ENCODE peak calls at places on chromosome 10, in nine cellular contexts. A, X, B, I, D, M, F, Z and H are unnamed samples.

GRCh38 chr10:77117501-77117900 is 520.1 kb downstream of the KCNMA1 start:
- DNase-seq in A (no peak), X (no peak), B (no peak), I (no peak), D (no peak), M (no peak), F (no peak), Z (no peak), H (no peak)

GRCh38 chr10:97708976-97709745 is 4.4 kb upstream of the MARVELD1 start:
- DNase-seq in A (peak; percentile 58), X (peak; percentile 91), B (peak; percentile 43), I (peak; percentile 57), D (no peak), M (peak; percentile 81), F (peak; percentile 82), Z (peak; percentile 96), H (peak; percentile 72)

GRCh38 chr10:19947203-19947602 is 131.0 kb downstream of the PLXDC2 start:
- DNase-seq in A (no peak), X (no peak), B (no peak), I (no peak), D (no peak), M (no peak), F (no peak), Z (no peak), H (no peak)

GRCh38 chr10:119039161-119039560 is 9.6 kb downstream of the NANOS1 start:
- DNase-seq in A (no peak), X (no peak), B (no peak), I (no peak), D (no peak), M (no peak), F (no peak), Z (no peak), H (no peak)

GRCh38 chr10:15879058-15879457 is 18.8 kb upstream of the MINDY3 start:
- DNase-seq in A (peak; percentile 44), X (no peak), B (peak; percentile 44), I (peak; percentile 50), D (no peak), M (no peak), F (no peak), Z (no peak), H (no peak)

GRCh38 chr10:11533328-11533781 is 78.1 kb downstream of the USP6NL start:
- DNase-seq in A (no peak), X (no peak), B (peak; percentile 46), I (no peak), D (no peak), M (no peak), F (no peak), Z (no peak), H (no peak)

GRCh38 chr10:98309366-98310355 is 41.7 kb upstream of the LOXL4 start:
- DNase-seq in A (peak; percentile 89), X (peak; percentile 86), B (peak; percentile 46), I (peak; percentile 89), D (peak; percentile 58), M (peak; percentile 66), F (peak; percentile 83), Z (no peak), H (peak; percentile 66)

GRCh38 chr10:77604941-77605351 is 32.7 kb downstream of the KCNMA1 start:
- DNase-seq in A (no peak), X (peak; percentile 65), B (no peak), I (no peak), D (no peak), M (peak; percentile 67), F (no peak), Z (no peak), H (no peak)

GRCh38 chr10:68348265-68348741 is 15.6 kb upstream of the PBLD start:
- DNase-seq in A (peak; percentile 45), X (no peak), B (peak; percentile 48), I (peak; percentile 44), D (no peak), M (peak; percentile 38), F (no peak), Z (no peak), H (peak; percentile 36)

GRCh38 chr10:17816208-17816607 is 7.1 kb downstream of the MRC1 start:
- DNase-seq in A (no peak), X (no peak), B (no peak), I (no peak), D (no peak), M (no peak), F (no peak), Z (no peak), H (no peak)

DNA sequence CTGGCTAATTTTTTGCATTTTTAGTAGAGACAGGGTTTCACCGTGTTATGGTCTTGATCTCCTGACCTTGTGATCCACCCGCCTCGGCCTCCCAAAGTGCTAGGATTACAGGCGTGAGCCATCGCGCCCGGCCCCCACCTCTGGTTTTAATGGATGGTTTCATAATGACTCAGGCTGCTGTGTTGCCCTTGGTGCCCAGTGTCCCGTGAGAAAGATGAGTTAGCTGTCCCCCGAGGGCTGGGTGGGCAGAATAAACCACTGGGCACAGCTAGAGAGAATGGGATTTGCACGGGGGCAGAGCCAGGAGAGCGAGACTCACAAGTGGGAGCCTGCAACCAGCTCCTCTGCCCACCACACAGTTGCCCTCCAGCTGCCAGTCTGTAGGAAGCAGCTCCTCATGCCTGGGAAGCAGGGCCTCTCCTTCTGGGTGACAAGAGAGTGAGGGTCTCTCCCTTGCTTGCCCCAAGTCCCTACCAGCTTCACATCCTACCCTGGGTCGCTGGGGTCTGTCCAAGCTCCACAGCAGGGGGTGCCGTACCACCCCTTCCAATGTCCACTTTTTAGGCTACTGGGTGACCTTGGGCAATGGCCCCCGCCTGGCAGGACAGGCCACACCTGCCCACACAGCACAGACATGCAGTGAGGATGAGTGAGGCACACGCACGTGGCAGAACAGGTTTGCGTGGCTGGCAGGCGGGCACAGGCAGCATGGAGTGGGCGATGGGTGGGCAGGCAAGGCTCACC is 16.1 kb upstream of the NDST2 start:
- DNase-seq in A (no peak), X (no peak), B (no peak), I (no peak), D (no peak), M (no peak), F (no peak), Z (no peak), H (no peak)
- TF ChIP-seq EP300 in A (no peak), X (no peak), B (no peak), I (no peak), D (no peak), M (no peak), F (no peak), Z (no peak), H (no peak)

DNA sequence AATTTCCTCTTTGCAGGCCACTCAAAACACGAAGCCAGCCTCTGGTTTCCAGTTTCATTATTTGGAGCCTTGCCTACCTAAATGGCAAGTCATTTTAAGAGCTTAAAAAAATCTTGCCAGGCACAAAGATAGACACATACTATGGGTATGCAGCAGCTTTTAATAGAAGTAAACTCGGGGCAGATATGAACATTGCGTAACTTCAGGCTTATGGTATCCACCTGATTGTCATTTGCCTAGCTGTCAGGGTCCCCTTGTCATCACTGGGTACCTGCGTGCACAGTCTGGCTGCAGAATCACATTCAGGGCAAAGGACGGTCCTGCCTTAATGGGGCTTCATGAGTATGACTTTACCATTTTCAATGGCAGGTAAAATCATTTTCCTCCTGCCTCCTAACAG is 466.1 kb upstream of the NRP1 start:
- DNase-seq in A (no peak), X (no peak), B (peak; percentile 11), I (no peak), D (no peak), M (no peak), F (no peak), Z (no peak), H (no peak)
- H3K27ac ChIP-seq in A (no peak overlapping the region), X (no peak overlapping the region), B (no peak overlapping the region), I (peak overlapping the region; percentile 65), D (no peak overlapping the region), M (no peak overlapping the region), F (no peak overlapping the region), Z (no peak overlapping the region), H (no peak overlapping the region)

GRCh38 chr10:71528371-71529202 is 131.9 kb downstream of the CDH23 start:
- DNase-seq in A (no peak), X (no peak), B (no peak), I (no peak), D (no peak), M (no peak), F (no peak), Z (no peak), H (no peak)
- TF ChIP-seq EP300 in A (no peak), X (no peak), B (no peak), I (no peak), D (no peak), M (no peak), F (no peak), Z (no peak), H (no peak)

DNA sequence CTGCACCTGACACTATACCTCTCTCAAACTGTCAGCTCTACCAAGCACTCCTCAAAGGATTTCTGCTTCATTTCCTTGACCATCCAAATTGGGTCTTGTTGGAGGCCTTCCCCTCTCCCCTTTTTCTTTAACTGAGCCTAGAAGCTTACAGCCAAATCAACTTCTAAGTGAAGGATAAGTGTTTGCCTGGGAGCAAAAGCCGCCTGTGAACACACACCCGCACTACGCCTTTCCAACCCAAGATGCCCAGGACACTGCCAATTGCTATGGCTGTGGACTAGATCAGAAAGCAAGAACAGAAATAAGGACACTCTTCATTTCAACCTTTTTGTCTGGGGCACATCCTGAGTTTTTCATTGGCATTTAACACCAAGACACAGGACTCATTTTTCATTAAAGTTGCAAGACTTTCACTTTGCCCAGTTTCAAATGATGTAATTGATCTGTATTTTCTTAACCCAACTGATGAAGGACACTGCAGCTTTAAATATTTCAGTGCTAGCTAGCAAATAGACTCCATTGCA is 52.8 kb downstream of the CPEB3 start:
- DNase-seq in A (no peak), X (no peak), B (no peak), I (no peak), D (no peak), M (no peak), F (no peak), Z (no peak), H (no peak)
- H3K27ac ChIP-seq in A (no peak overlapping the region), X (peak overlapping the region; percentile 88), B (no peak overlapping the region), I (no peak overlapping the region), D (no peak overlapping the region), M (peak overlapping the region; percentile 92), F (peak overlapping the region; percentile 81), Z (peak overlapping the region; percentile 93), H (peak overlapping the region; percentile 91)

GRCh38 chr10:71061472-71061871 is 150.9 kb upstream of the UNC5B start:
- DNase-seq in A (no peak), X (no peak), B (no peak), I (no peak), D (no peak), M (no peak), F (no peak), Z (no peak), H (no peak)
- TF ChIP-seq EP300 in A (no peak), X (no peak), B (no peak), I (no peak), D (no peak), M (no peak), F (no peak), Z (no peak), H (no peak)